ENCODE peak calls at places on chromosomes 7 and 10, in eight cellular contexts. One of them, this sample, is unnamed.

GRCh38 chr10:14259696-14260595 is 70.8 kb downstream of the FRMD4A start:
- DNase-seq in dorsolateral prefrontal cortex: no peak
- DNase-seq in bronchial epithelial cell: no peak
- DNase-seq in fibroblast of mammary gland: peak
- DNase-seq in neural crest cell: no peak
- DNase-seq in nephron progenitor cell: no peak
- DNase-seq in coronary artery: no peak
- DNase-seq in A549: no peak
- DNase-seq in this sample: peak

GRCh38 chr7:86454753-86455152 is 189.0 kb upstream of the GRM3 start:
- DNase-seq in coronary artery: no peak
- DNase-seq in A549: no peak
- DNase-seq in neural crest cell: no peak
- DNase-seq in bronchial epithelial cell: no peak
- DNase-seq in fibroblast of mammary gland: no peak
- DNase-seq in nephron progenitor cell: no peak
- DNase-seq in dorsolateral prefrontal cortex: no peak
- DNase-seq in this sample: no peak

GRCh38 chr7:116859323-116859722 is 3.1 kb upstream of the CAPZA2 start:
- DNase-seq in nephron progenitor cell: no peak
- DNase-seq in A549: peak
- DNase-seq in neural crest cell: no peak
- DNase-seq in coronary artery: no peak
- DNase-seq in dorsolateral prefrontal cortex: no peak
- DNase-seq in fibroblast of mammary gland: peak
- DNase-seq in bronchial epithelial cell: peak
- DNase-seq in this sample: peak

GRCh38 chr7:36639826-36640225 is 84.5 kb downstream of the AOAH start:
- DNase-seq in coronary artery: no peak
- DNase-seq in fibroblast of mammary gland: no peak
- DNase-seq in A549: no peak
- DNase-seq in neural crest cell: no peak
- DNase-seq in bronchial epithelial cell: no peak
- DNase-seq in nephron progenitor cell: no peak
- DNase-seq in dorsolateral prefrontal cortex: no peak
- DNase-seq in this sample: no peak

GRCh38 chr10:22606164-22606614 is 108.2 kb downstream of the PIP4K2A start:
- DNase-seq in fibroblast of mammary gland: peak
- DNase-seq in neural crest cell: no peak
- DNase-seq in coronary artery: no peak
- DNase-seq in nephron progenitor cell: no peak
- DNase-seq in dorsolateral prefrontal cortex: no peak
- DNase-seq in bronchial epithelial cell: no peak
- DNase-seq in A549: no peak
- DNase-seq in this sample: no peak

GRCh38 chr10:72184156-72184555 is 31.7 kb upstream of the ANAPC16 start:
- DNase-seq in neural crest cell: no peak
- DNase-seq in nephron progenitor cell: no peak
- DNase-seq in A549: no peak
- DNase-seq in fibroblast of mammary gland: no peak
- DNase-seq in dorsolateral prefrontal cortex: no peak
- DNase-seq in bronchial epithelial cell: no peak
- DNase-seq in coronary artery: no peak
- DNase-seq in this sample: no peak

GRCh38 chr7:36138209-36138608 is 14.8 kb upstream of the EEPD1 start:
- DNase-seq in fibroblast of mammary gland: no peak
- DNase-seq in bronchial epithelial cell: no peak
- DNase-seq in nephron progenitor cell: no peak
- DNase-seq in neural crest cell: no peak
- DNase-seq in A549: no peak
- DNase-seq in coronary artery: no peak
- DNase-seq in dorsolateral prefrontal cortex: no peak
- DNase-seq in this sample: no peak

GRCh38 chr7:148306759-148307158 is 283.8 kb upstream of the C7orf33 start:
- DNase-seq in dorsolateral prefrontal cortex: no peak
- DNase-seq in neural crest cell: no peak
- DNase-seq in fibroblast of mammary gland: no peak
- DNase-seq in nephron progenitor cell: no peak
- DNase-seq in bronchial epithelial cell: no peak
- DNase-seq in A549: no peak
- DNase-seq in coronary artery: no peak
- DNase-seq in this sample: no peak

GRCh38 chr10:3169271-3169670 is 3.3 kb downstream of the PITRM1 start:
- DNase-seq in fibroblast of mammary gland: no peak
- DNase-seq in neural crest cell: no peak
- DNase-seq in coronary artery: no peak
- DNase-seq in dorsolateral prefrontal cortex: no peak
- DNase-seq in A549: no peak
- DNase-seq in bronchial epithelial cell: no peak
- DNase-seq in nephron progenitor cell: no peak
- DNase-seq in this sample: no peak

GRCh38 chr10:49177391-49178355 is 10.5 kb downstream of the TMEM273 start:
- DNase-seq in nephron progenitor cell: no peak
- DNase-seq in bronchial epithelial cell: peak
- DNase-seq in neural crest cell: no peak
- DNase-seq in A549: peak
- DNase-seq in fibroblast of mammary gland: peak
- DNase-seq in dorsolateral prefrontal cortex: no peak
- DNase-seq in coronary artery: no peak
- DNase-seq in this sample: peak

GRCh38 chr7:55065511-55066229 is 46.9 kb downstream of the EGFR start:
- DNase-seq in coronary artery: no peak
- DNase-seq in fibroblast of mammary gland: peak
- DNase-seq in bronchial epithelial cell: peak
- DNase-seq in nephron progenitor cell: peak
- DNase-seq in dorsolateral prefrontal cortex: no peak
- DNase-seq in neural crest cell: no peak
- DNase-seq in A549: peak
- DNase-seq in this sample: peak
- TF ChIP-seq CTCF in coronary artery: no peak
- TF ChIP-seq CTCF in fibroblast of mammary gland: peak
- TF ChIP-seq CTCF in bronchial epithelial cell: no peak
- TF ChIP-seq CTCF in nephron progenitor cell: no peak
- TF ChIP-seq CTCF in dorsolateral prefrontal cortex: no peak
- TF ChIP-seq CTCF in neural crest cell: peak
- TF ChIP-seq CTCF in A549: no peak
- TF ChIP-seq CTCF in this sample: peak

GRCh38 chr10:113523071-113523470 is 29.8 kb upstream of the HABP2 start:
- DNase-seq in A549: no peak
- DNase-seq in nephron progenitor cell: no peak
- DNase-seq in neural crest cell: no peak
- DNase-seq in dorsolateral prefrontal cortex: no peak
- DNase-seq in fibroblast of mammary gland: no peak
- DNase-seq in bronchial epithelial cell: no peak
- DNase-seq in coronary artery: no peak
- DNase-seq in this sample: no peak

GRCh38 chr10:113523628-113524027 is 29.2 kb upstream of the HABP2 start:
- DNase-seq in coronary artery: no peak
- DNase-seq in nephron progenitor cell: no peak
- DNase-seq in dorsolateral prefrontal cortex: no peak
- DNase-seq in bronchial epithelial cell: no peak
- DNase-seq in neural crest cell: no peak
- DNase-seq in fibroblast of mammary gland: no peak
- DNase-seq in A549: no peak
- DNase-seq in this sample: no peak

GRCh38 chr10:113524539-113525490 is 28.0 kb upstream of the HABP2 start:
- DNase-seq in dorsolateral prefrontal cortex: no peak
- DNase-seq in nephron progenitor cell: no peak
- DNase-seq in neural crest cell: no peak
- DNase-seq in fibroblast of mammary gland: peak
- DNase-seq in coronary artery: no peak
- DNase-seq in bronchial epithelial cell: no peak
- DNase-seq in A549: no peak
- DNase-seq in this sample: no peak

GRCh38 chr10:113525713-113526112 is 27.1 kb upstream of the HABP2 start:
- DNase-seq in bronchial epithelial cell: no peak
- DNase-seq in fibroblast of mammary gland: no peak
- DNase-seq in dorsolateral prefrontal cortex: no peak
- DNase-seq in coronary artery: no peak
- DNase-seq in nephron progenitor cell: no peak
- DNase-seq in A549: no peak
- DNase-seq in neural crest cell: no peak
- DNase-seq in this sample: no peak

GRCh38 chr10:113524120-113524519 is 28.7 kb upstream of the HABP2 start:
- DNase-seq in A549: peak
- DNase-seq in bronchial epithelial cell: no peak
- DNase-seq in dorsolateral prefrontal cortex: no peak
- DNase-seq in neural crest cell: no peak
- DNase-seq in fibroblast of mammary gland: no peak
- DNase-seq in coronary artery: no peak
- DNase-seq in nephron progenitor cell: no peak
- DNase-seq in this sample: no peak
- TF ChIP-seq CTCF in A549: no peak
- TF ChIP-seq CTCF in bronchial epithelial cell: no peak
- TF ChIP-seq CTCF in dorsolateral prefrontal cortex: no peak
- TF ChIP-seq CTCF in neural crest cell: no peak
- TF ChIP-seq CTCF in fibroblast of mammary gland: no peak
- TF ChIP-seq CTCF in coronary artery: no peak
- TF ChIP-seq CTCF in nephron progenitor cell: no peak
- TF ChIP-seq CTCF in this sample: no peak

DNA sequence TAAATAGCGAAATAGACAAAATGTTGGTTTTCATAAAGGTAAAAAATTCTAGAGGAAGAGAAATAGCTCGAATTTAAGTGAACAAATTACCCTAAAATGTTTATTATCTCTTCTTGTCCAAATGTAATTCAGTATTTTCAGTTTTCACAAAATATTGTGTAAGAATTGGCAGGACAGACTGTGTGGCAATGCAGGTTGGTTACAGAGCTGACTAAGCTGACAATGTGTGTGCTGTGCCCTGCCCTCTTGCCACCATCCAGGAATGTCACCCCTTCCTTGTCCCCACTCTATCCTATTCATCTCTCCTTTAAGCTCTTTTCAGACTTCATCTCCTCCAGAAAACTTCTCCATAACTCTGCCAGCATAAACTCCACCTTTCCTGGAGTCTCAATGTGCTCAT is 46.1 kb downstream of the COL28A1 start:
- DNase-seq in bronchial epithelial cell: peak
- DNase-seq in dorsolateral prefrontal cortex: no peak
- DNase-seq in neural crest cell: no peak
- DNase-seq in coronary artery: no peak
- DNase-seq in nephron progenitor cell: no peak
- DNase-seq in fibroblast of mammary gland: no peak
- DNase-seq in A549: peak
- DNase-seq in this sample: no peak
- TF ChIP-seq CTCF in bronchial epithelial cell: no peak
- TF ChIP-seq CTCF in dorsolateral prefrontal cortex: no peak
- TF ChIP-seq CTCF in neural crest cell: no peak
- TF ChIP-seq CTCF in coronary artery: no peak
- TF ChIP-seq CTCF in nephron progenitor cell: no peak
- TF ChIP-seq CTCF in fibroblast of mammary gland: no peak
- TF ChIP-seq CTCF in A549: no peak
- TF ChIP-seq CTCF in this sample: no peak

DNA sequence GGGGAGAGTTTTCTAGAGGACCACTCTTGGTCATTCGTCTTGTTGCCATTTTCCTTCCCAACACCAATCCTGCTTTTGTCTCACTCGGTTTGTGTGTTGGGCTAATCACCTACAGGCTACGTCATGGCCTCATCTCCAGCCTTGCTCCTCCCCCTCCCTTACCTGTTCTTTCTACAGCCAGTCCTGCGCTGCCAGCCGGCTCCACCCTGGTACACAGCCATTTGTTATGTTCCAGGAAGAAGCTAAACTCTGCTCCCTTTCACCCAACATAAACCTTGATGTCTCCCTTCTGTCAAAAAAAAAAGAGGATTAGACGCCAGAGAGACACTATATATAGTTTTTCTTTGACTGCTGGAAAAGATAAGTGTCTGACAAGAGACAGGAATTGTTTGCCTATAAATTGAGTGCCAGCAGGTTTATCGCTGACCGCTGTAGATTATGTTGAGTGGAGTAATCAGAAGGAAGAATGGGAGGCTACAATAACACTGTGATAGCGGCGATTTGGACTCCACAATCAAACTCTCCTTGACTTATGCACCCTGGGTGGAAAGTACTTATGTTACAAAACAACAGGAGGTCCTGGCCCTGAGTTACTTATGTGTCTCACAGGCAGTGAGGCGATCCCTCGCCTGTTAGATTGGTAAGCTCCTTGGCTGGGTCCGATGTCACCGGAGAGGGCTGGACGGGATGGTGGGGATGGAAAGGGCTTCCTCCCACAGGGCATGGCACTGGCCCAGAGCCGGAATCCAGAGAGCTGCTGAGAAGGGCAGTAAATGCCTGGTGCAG is 171.3 kb upstream of the BMPER start:
- DNase-seq in A549: no peak
- DNase-seq in coronary artery: no peak
- DNase-seq in fibroblast of mammary gland: no peak
- DNase-seq in bronchial epithelial cell: peak
- DNase-seq in nephron progenitor cell: peak
- DNase-seq in dorsolateral prefrontal cortex: no peak
- DNase-seq in neural crest cell: no peak
- DNase-seq in this sample: no peak
- TF ChIP-seq CTCF in A549: no peak
- TF ChIP-seq CTCF in coronary artery: no peak
- TF ChIP-seq CTCF in fibroblast of mammary gland: no peak
- TF ChIP-seq CTCF in bronchial epithelial cell: no peak
- TF ChIP-seq CTCF in nephron progenitor cell: no peak
- TF ChIP-seq CTCF in dorsolateral prefrontal cortex: no peak
- TF ChIP-seq CTCF in neural crest cell: no peak
- TF ChIP-seq CTCF in this sample: no peak

GRCh38 chr10:77866598-77866997 is 60.0 kb downstream of the DLG5 start:
- DNase-seq in dorsolateral prefrontal cortex: no peak
- DNase-seq in bronchial epithelial cell: no peak
- DNase-seq in fibroblast of mammary gland: no peak
- DNase-seq in neural crest cell: no peak
- DNase-seq in A549: no peak
- DNase-seq in nephron progenitor cell: no peak
- DNase-seq in coronary artery: no peak
- DNase-seq in this sample: no peak
- TF ChIP-seq CTCF in dorsolateral prefrontal cortex: no peak
- TF ChIP-seq CTCF in bronchial epithelial cell: no peak
- TF ChIP-seq CTCF in fibroblast of mammary gland: no peak
- TF ChIP-seq CTCF in neural crest cell: no peak
- TF ChIP-seq CTCF in A549: no peak
- TF ChIP-seq CTCF in nephron progenitor cell: no peak
- TF ChIP-seq CTCF in coronary artery: no peak
- TF ChIP-seq CTCF in this sample: no peak